ENCODE peak calls at places on chromosome 15, in five cellular contexts. L is right cardiac atrium; J is cardiac muscle cell; X is CD8-positive, alpha-beta T cell; N is A549. F is an unnamed sample.

GRCh38 chr15:35925634-35926380 is 379.8 kb upstream of the DPH6 start:
- DNase-seq in L (no peak), X (no peak), J (no peak), N (peak; percentile 0), F (no peak)

GRCh38 chr15:85800460-85801123 is 5.9 kb upstream of the KLHL25 start:
- DNase-seq in J (no peak), L (peak; percentile 37), X (no peak), N (peak; percentile 91), F (no peak)

GRCh38 chr15:51907136-51907862 is 64.3 kb downstream of the LEO1 start:
- DNase-seq in J (no peak), X (no peak), L (no peak), N (peak; percentile 39), F (no peak)

GRCh38 chr15:101256756-101257155 is 4.9 kb upstream of the CHSY1 start:
- DNase-seq in X (peak; percentile 30), L (no peak), J (no peak), N (no peak), F (no peak)

GRCh38 chr15:29143293-29143692 is 126.3 kb downstream of the NSMCE3 start:
- DNase-seq in X (no peak), N (no peak), J (no peak), L (no peak), F (no peak)

GRCh38 chr15:65413760-65414144 is 9.0 kb downstream of the IGDCC4 start:
- DNase-seq in L (no peak), J (no peak), X (no peak), N (no peak), F (no peak)

GRCh38 chr15:74319596-74320357 is 47.7 kb downstream of the CYP11A1 start:
- DNase-seq in N (no peak), X (no peak), L (no peak), J (no peak), F (no peak)

GRCh38 chr15:57085267-57085666 is 166.8 kb downstream of the TCF12 start:
- DNase-seq in J (peak; percentile 9), N (no peak), L (no peak), X (no peak), F (no peak)

GRCh38 chr15:38354321-38354929 is 99.5 kb upstream of the FAM98B start:
- DNase-seq in N (peak; percentile 20), L (peak; percentile 44), J (peak; percentile 66), X (peak; percentile 53), F (peak; percentile 55)

GRCh38 chr15:62896969-62897486 is 145.5 kb upstream of the TPM1 start:
- DNase-seq in N (peak; percentile 96), J (peak; percentile 50), L (peak; percentile 90), X (no peak), F (no peak)

GRCh38 chr15:46855388-46855787 is 861.9 kb upstream of the SEMA6D start:
- DNase-seq in J (no peak), X (no peak), L (no peak), N (no peak), F (no peak)

GRCh38 chr15:75431682-75432081 is 19.8 kb downstream of the SIN3A start:
- DNase-seq in X (no peak), L (no peak), J (no peak), N (no peak), F (no peak)

GRCh38 chr15:81573098-81573746 is 199.2 kb upstream of the TMC3 start:
- DNase-seq in N (no peak), L (no peak), J (peak; percentile 48), X (no peak), F (no peak)

GRCh38 chr15:80351211-80351610 is 53.0 kb upstream of the ARNT2 start:
- DNase-seq in X (no peak), J (no peak), L (no peak), N (no peak), F (no peak)

GRCh38 chr15:50415752-50416404 is 8.3 kb upstream of the USP8 start:
- DNase-seq in X (no peak), N (no peak), J (no peak), L (no peak), F (no peak)

GRCh38 chr15:74337607-74338211 is 29.7 kb downstream of the CYP11A1 start:
- DNase-seq in X (no peak), J (no peak), L (no peak), N (no peak), F (no peak)

GRCh38 chr15:76163429-76164020 is 103.7 kb downstream of the TMEM266 start:
- DNase-seq in N (no peak), J (peak; percentile 23), X (no peak), L (peak; percentile 87), F (no peak)

GRCh38 chr15:101428758-101429157 is 60.7 kb downstream of the PCSK6 start:
- DNase-seq in J (no peak), N (no peak), L (no peak), X (no peak), F (peak; percentile 32)

GRCh38 chr15:78638658-78639314 is 2.2 kb downstream of the CHRNB4 start:
- DNase-seq in J (peak; percentile 93), N (peak; percentile 93), X (peak; percentile 36), L (no peak), F (peak; percentile 90)

GRCh38 chr15:58523634-58524033 is 91.8 kb downstream of the LIPC start:
- DNase-seq in X (no peak), L (no peak), J (no peak), N (no peak), F (no peak)

GRCh38 chr15:88048759-88049158 is 207.8 kb downstream of the NTRK3 start:
- DNase-seq in X (no peak), J (peak; percentile 2), N (no peak), L (no peak), F (no peak)

GRCh38 chr15:23416349-23417276 is 30.4 kb downstream of the GOLGA6L2 start:
- DNase-seq in L (no peak), J (no peak), X (no peak), N (no peak), F (no peak)

GRCh38 chr15:79370716-79371115 is 59.8 kb downstream of the TMED3 start:
- DNase-seq in L (no peak), N (no peak), J (no peak), X (no peak), F (no peak)

GRCh38 chr15:26864664-26865191 is 2.1 kb upstream of the GABRA5 start:
- DNase-seq in X (no peak), N (peak; percentile 74), J (peak; percentile 82), L (no peak), F (peak; percentile 44)

F was measured in neural crest cell.